ENCODE peak calls at places on chromosomes 6 and 20, in nine cellular contexts. R is iPS-NIHi11, I is amniotic epithelial cell, S is neural crest cell, K is uterus, Q is cerebellar cortex, W is anterior cingulate cortex, E is NCI-H524 treated with DMSO at 0.1 percent for 48 hours, O is ELF-1. G is an unnamed sample.
A peak's percentile ranks its signal among the peaks of the same experiment; 100 is the strongest.

GRCh38 chr6:36755435-36756348 is 58.1 kb downstream of the RAB44 start:
- DNase-seq in R (no peak), I (peak; percentile 69), S (no peak), K (no peak), Q (no peak), W (no peak), E (no peak), O (no peak), G (no peak)

GRCh38 chr20:36538026-36538764 is 3.1 kb upstream of the MYL9 start:
- DNase-seq in R (no peak), I (no peak), S (no peak), K (no peak), Q (no peak), W (no peak), E (no peak), O (no peak), G (no peak)

GRCh38 chr6:710601-711571 is 17.9 kb upstream of the EXOC2 start:
- DNase-seq in R (peak; percentile 65), I (peak; percentile 57), S (peak; percentile 12), K (peak; percentile 53), Q (peak; percentile 30), W (peak; percentile 57), E (no peak), O (peak; percentile 64), G (peak; percentile 80)

GRCh38 chr20:8527998-8528397 is 395.9 kb downstream of the PLCB1 start:
- DNase-seq in R (no peak), I (peak; percentile 34), S (no peak), K (no peak), Q (no peak), W (no peak), E (no peak), O (no peak), G (no peak)

GRCh38 chr6:168660400-168660945 is 219.5 kb downstream of the SMOC2 start:
- DNase-seq in R (no peak), I (no peak), S (no peak), K (no peak), Q (no peak), W (no peak), E (no peak), O (no peak), G (no peak)

GRCh38 chr6:137722749-137723272 is 144.2 kb upstream of the TNFAIP3 start:
- DNase-seq in R (no peak), I (peak; percentile 58), S (no peak), K (no peak), Q (no peak), W (no peak), E (no peak), O (no peak), G (no peak)

GRCh38 chr6:36301781-36302180 is 31.9 kb downstream of the PNPLA1 start:
- DNase-seq in R (no peak), I (no peak), S (no peak), K (no peak), Q (no peak), W (no peak), E (no peak), O (no peak), G (no peak)

GRCh38 chr6:170114187-170114945 is 176.5 kb downstream of the DLL1 start:
- DNase-seq in R (no peak), I (no peak), S (no peak), K (no peak), Q (no peak), W (no peak), E (no peak), O (no peak), G (peak; percentile 14)

GRCh38 chr6:5359413-5359812 is 98.1 kb downstream of the FARS2 start:
- DNase-seq in R (no peak), I (no peak), S (no peak), K (no peak), Q (peak; percentile 58), W (peak; percentile 4), E (peak; percentile 15), O (no peak), G (no peak)

GRCh38 chr6:25930532-25931410 is at the start of gene SLC17A2:
- DNase-seq in R (no peak), I (no peak), S (no peak), K (no peak), Q (no peak), W (no peak), E (no peak), O (no peak), G (no peak)

GRCh38 chr6:145508107-145508506 is 227.2 kb downstream of the EPM2A start:
- DNase-seq in R (peak; percentile 53), I (no peak), S (no peak), K (no peak), Q (no peak), W (no peak), E (no peak), O (peak; percentile 14), G (no peak)

GRCh38 chr6:157991067-157991432 is 9.4 kb downstream of the SYNJ2 start:
- DNase-seq in R (no peak), I (no peak), S (no peak), K (no peak), Q (no peak), W (no peak), E (no peak), O (no peak), G (no peak)

GRCh38 chr6:28474441-28475219 is 31.3 kb upstream of the ZSCAN23 start:
- DNase-seq in R (peak; percentile 59), I (peak; percentile 85), S (peak; percentile 48), K (peak; percentile 22), Q (peak; percentile 80), W (no peak), E (peak; percentile 60), O (peak; percentile 83), G (no peak)

GRCh38 chr20:31569163-31570020 is 35.7 kb upstream of the ID1 start:
- DNase-seq in R (peak; percentile 46), I (peak; percentile 68), S (peak; percentile 84), K (peak; percentile 59), Q (peak; percentile 64), W (peak; percentile 37), E (no peak), O (peak; percentile 82), G (peak; percentile 63)

GRCh38 chr6:45681860-45682488 is 304.2 kb upstream of the SUPT3H start:
- DNase-seq in R (no peak), I (peak; percentile 81), S (no peak), K (no peak), Q (no peak), W (no peak), E (no peak), O (peak; percentile 24), G (peak; percentile 80)

GRCh38 chr6:71675386-71675785 is 211.0 kb upstream of the RIMS1 start:
- DNase-seq in R (peak; percentile 7), I (no peak), S (no peak), K (no peak), Q (no peak), W (no peak), E (no peak), O (no peak), G (no peak)

GRCh38 chr6:133995296-133995695 is 42.3 kb downstream of the TBPL1 start:
- DNase-seq in R (no peak), I (no peak), S (no peak), K (no peak), Q (no peak), W (no peak), E (no peak), O (no peak), G (no peak)

GRCh38 chr6:115947964-115948541 is 112.6 kb downstream of the FRK start:
- DNase-seq in R (no peak), I (no peak), S (no peak), K (no peak), Q (no peak), W (no peak), E (no peak), O (no peak), G (no peak)

GRCh38 chr6:87618531-87618930 is 28.6 kb downstream of the ORC3 start:
- DNase-seq in R (no peak), I (no peak), S (no peak), K (no peak), Q (no peak), W (no peak), E (no peak), O (no peak), G (no peak)

GRCh38 chr6:34301408-34301807 is 52.6 kb upstream of the SMIM29 start:
- DNase-seq in R (no peak), I (peak; percentile 52), S (no peak), K (peak; percentile 22), Q (no peak), W (peak; percentile 45), E (no peak), O (no peak), G (no peak)

GRCh38 chr20:25011831-25012241 is 19.3 kb upstream of the APMAP start:
- DNase-seq in R (no peak), I (no peak), S (no peak), K (no peak), Q (no peak), W (no peak), E (no peak), O (no peak), G (no peak)

GRCh38 chr6:113147544-113147943 is 709.6 kb upstream of the MARCKS start:
- DNase-seq in R (no peak), I (peak; percentile 77), S (no peak), K (no peak), Q (no peak), W (no peak), E (no peak), O (no peak), G (no peak)

GRCh38 chr6:113859349-113860164 is 2.4 kb downstream of the MARCKS start:
- DNase-seq in R (peak; percentile 34), I (peak; percentile 50), S (no peak), K (peak; percentile 31), Q (no peak), W (peak; percentile 35), E (no peak), O (peak; percentile 58), G (peak; percentile 49)

GRCh38 chr20:37298190-37298939 is 8.9 kb downstream of the MANBAL start:
- DNase-seq in R (no peak), I (peak; percentile 76), S (no peak), K (no peak), Q (no peak), W (no peak), E (no peak), O (no peak), G (no peak)

GRCh38 chr6:52904562-52905279 is 4.8 kb downstream of the GSTA3 start:
- DNase-seq in R (peak; percentile 40), I (peak; percentile 15), S (no peak), K (no peak), Q (peak; percentile 10), W (no peak), E (no peak), O (peak; percentile 80), G (no peak)

GRCh38 chr20:49945701-49946477 is 9.7 kb downstream of the RNF114 start:
- DNase-seq in R (no peak), I (no peak), S (no peak), K (no peak), Q (no peak), W (no peak), E (no peak), O (no peak), G (no peak)

GRCh38 chr6:159487636-159488035 is 205.4 kb downstream of the SOD2 start:
- DNase-seq in R (no peak), I (no peak), S (no peak), K (no peak), Q (no peak), W (no peak), E (no peak), O (no peak), G (no peak)

GRCh38 chr20:37053230-37053950 is 42.4 kb downstream of the RBL1 start:
- DNase-seq in R (no peak), I (peak; percentile 59), S (no peak), K (no peak), Q (no peak), W (no peak), E (no peak), O (no peak), G (no peak)

GRCh38 chr6:36204068-36204753 is 7.7 kb downstream of the BRPF3 start:
- DNase-seq in R (no peak), I (no peak), S (no peak), K (no peak), Q (no peak), W (no peak), E (no peak), O (no peak), G (no peak)

GRCh38 chr6:31157543-31158139 is at the start of gene CCHCR1:
- DNase-seq in R (no peak), I (no peak), S (no peak), K (no peak), Q (no peak), W (no peak), E (no peak), O (peak; percentile 42), G (no peak)

GRCh38 chr20:36632487-36633284 is 13.3 kb downstream of the SLA2 start:
- DNase-seq in R (peak; percentile 56), I (no peak), S (no peak), K (no peak), Q (no peak), W (no peak), E (no peak), O (peak; percentile 69), G (no peak)